ENCODE peak calls at places on chromosome 1, in eight cellular contexts. D, C, B, G, Y, H, I and O are unnamed samples.

GRCh38 chr1:93735722-93736121 is 54.1 kb upstream of the BCAR3 start:
- DNase-seq in D (peak), C (peak), B (peak), G (no peak), Y (no peak), H (no peak), I (peak), O (peak)

GRCh38 chr1:162404550-162405160 is 7.3 kb downstream of the SH2D1B start:
- DNase-seq in D (peak), C (peak), B (peak), G (no peak), Y (no peak), H (no peak), I (peak), O (peak)

GRCh38 chr1:214429951-214430742 is 121.3 kb downstream of the PTPN14 start:
- DNase-seq in D (no peak), C (no peak), B (peak), G (no peak), Y (no peak), H (no peak), I (peak), O (no peak)

GRCh38 chr1:116352349-116352813 is 20.7 kb upstream of the ATP1A1 start:
- DNase-seq in D (no peak), C (peak), B (no peak), G (no peak), Y (no peak), H (no peak), I (peak), O (no peak)

GRCh38 chr1:205645494-205645893 is 13.7 kb upstream of the ELK4 start:
- DNase-seq in D (no peak), C (no peak), B (no peak), G (no peak), Y (no peak), H (no peak), I (no peak), O (no peak)

GRCh38 chr1:19384113-19384512 is 72.0 kb downstream of the SLC66A1 start:
- DNase-seq in D (no peak), C (peak), B (no peak), G (no peak), Y (peak), H (peak), I (peak), O (peak)

GRCh38 chr1:19439464-19440171 is 45.7 kb downstream of the CAPZB start:
- DNase-seq in D (no peak), C (peak), B (no peak), G (no peak), Y (no peak), H (peak), I (peak), O (peak)

GRCh38 chr1:228212966-228213844 is 5.4 kb downstream of the OBSCN start:
- DNase-seq in D (peak), C (peak), B (peak), G (peak), Y (peak), H (peak), I (peak), O (peak)

GRCh38 chr1:7785108-7785507 is 1.0 kb downstream of the PER3 start:
- DNase-seq in D (no peak), C (no peak), B (no peak), G (no peak), Y (no peak), H (no peak), I (no peak), O (no peak)

GRCh38 chr1:22576617-22577016 is 13.3 kb downstream of the EPHA8 start:
- DNase-seq in D (no peak), C (no peak), B (no peak), G (no peak), Y (no peak), H (no peak), I (no peak), O (no peak)

GRCh38 chr1:52723260-52723659 is 3.0 kb upstream of the ZYG11B start:
- DNase-seq in D (no peak), C (no peak), B (no peak), G (no peak), Y (no peak), H (no peak), I (no peak), O (no peak)

GRCh38 chr1:21652101-21652936 is 16.8 kb downstream of the RAP1GAP start:
- DNase-seq in D (no peak), C (no peak), B (no peak), G (no peak), Y (no peak), H (no peak), I (no peak), O (no peak)

GRCh38 chr1:51627672-51628071 is 10.8 kb downstream of the OSBPL9 start:
- DNase-seq in D (no peak), C (peak), B (peak), G (no peak), Y (no peak), H (no peak), I (peak), O (peak)

GRCh38 chr1:226104671-226105121 is 42.2 kb downstream of the H3-3A start:
- DNase-seq in D (no peak), C (peak), B (no peak), G (no peak), Y (no peak), H (no peak), I (no peak), O (peak)

GRCh38 chr1:165369255-165369848 is 12.8 kb upstream of the LMX1A start:
- DNase-seq in D (no peak), C (peak), B (peak), G (peak), Y (no peak), H (no peak), I (peak), O (no peak)

GRCh38 chr1:203309115-203309429 is 3.8 kb downstream of the BTG2 start:
- DNase-seq in D (no peak), C (no peak), B (no peak), G (no peak), Y (no peak), H (no peak), I (no peak), O (no peak)

GRCh38 chr1:242239394-242239793 is 240.5 kb upstream of the MAP1LC3C start:
- DNase-seq in D (no peak), C (no peak), B (no peak), G (peak), Y (no peak), H (no peak), I (no peak), O (no peak)

GRCh38 chr1:151611288-151611790 is 511 bp upstream of the SNX27 start:
- DNase-seq in D (no peak), C (peak), B (peak), G (no peak), Y (no peak), H (peak), I (peak), O (peak)
- H3K4me3 ChIP-seq in D (no peak), C (no peak), B (no peak), G (peak), Y (peak), H (no peak), I (peak), O (peak)

GRCh38 chr1:96525657-96526613 is 195.6 kb upstream of the PTBP2 start:
- DNase-seq in D (no peak), C (no peak), B (peak), G (no peak), Y (no peak), H (no peak), I (no peak), O (no peak)

GRCh38 chr1:96521994-96522760 is 199.4 kb upstream of the PTBP2 start:
- DNase-seq in D (no peak), C (peak), B (no peak), G (peak), Y (no peak), H (no peak), I (peak), O (peak)

GRCh38 chr1:96522927-96523326 is 198.7 kb upstream of the PTBP2 start:
- DNase-seq in D (no peak), C (no peak), B (no peak), G (no peak), Y (no peak), H (no peak), I (no peak), O (no peak)

GRCh38 chr1:96520542-96520941 is 201.0 kb upstream of the PTBP2 start:
- DNase-seq in D (no peak), C (peak), B (peak), G (no peak), Y (no peak), H (peak), I (peak), O (peak)

DNA sequence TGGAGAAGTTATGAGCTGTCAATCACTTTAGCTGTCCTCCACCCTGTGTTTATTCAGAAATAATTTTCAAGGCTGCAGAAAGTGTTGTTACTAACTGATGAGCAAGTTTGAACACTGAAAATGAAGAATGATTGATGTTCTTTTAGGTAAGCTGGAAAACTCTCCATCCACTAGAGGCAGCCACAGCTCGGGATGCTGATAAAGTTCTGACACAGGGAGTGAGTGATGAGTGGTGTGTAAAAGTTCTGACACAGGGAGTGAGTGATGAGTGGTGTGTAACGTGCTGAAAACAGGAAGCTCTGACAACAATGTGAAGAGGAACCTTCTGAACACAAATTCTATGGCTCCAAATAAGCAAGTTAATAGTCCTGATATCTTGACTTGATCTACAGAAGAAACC is 197.5 kb upstream of the PTBP2 start:
- DNase-seq in D (no peak), C (peak), B (no peak), G (no peak), Y (no peak), H (no peak), I (peak), O (no peak)
- TF ChIP-seq CTCF in D (peak), C (no peak), B (no peak), G (no peak), Y (no peak), H (no peak), I (peak), O (no peak)

GRCh38 chr1:65022264-65022663 is 55.9 kb upstream of the JAK1 start:
- DNase-seq in D (no peak), C (no peak), B (no peak), G (no peak), Y (no peak), H (no peak), I (no peak), O (no peak)
- H3K4me3 ChIP-seq in D (no peak), C (no peak), B (no peak), G (no peak), Y (no peak), H (no peak), I (no peak), O (no peak)

GRCh38 chr1:181630838-181631237 is 147.5 kb downstream of the CACNA1E start:
- DNase-seq in D (no peak), C (no peak), B (no peak), G (no peak), Y (no peak), H (no peak), I (no peak), O (no peak)

GRCh38 chr1:181635108-181635507 is 151.8 kb downstream of the CACNA1E start:
- DNase-seq in D (no peak), C (no peak), B (no peak), G (no peak), Y (no peak), H (no peak), I (no peak), O (no peak)

GRCh38 chr1:181630398-181630797 is 147.1 kb downstream of the CACNA1E start:
- DNase-seq in D (no peak), C (no peak), B (no peak), G (no peak), Y (no peak), H (no peak), I (no peak), O (no peak)

GRCh38 chr1:181632960-181633359 is 149.6 kb downstream of the CACNA1E start:
- DNase-seq in D (no peak), C (no peak), B (no peak), G (no peak), Y (no peak), H (no peak), I (no peak), O (no peak)

DNA sequence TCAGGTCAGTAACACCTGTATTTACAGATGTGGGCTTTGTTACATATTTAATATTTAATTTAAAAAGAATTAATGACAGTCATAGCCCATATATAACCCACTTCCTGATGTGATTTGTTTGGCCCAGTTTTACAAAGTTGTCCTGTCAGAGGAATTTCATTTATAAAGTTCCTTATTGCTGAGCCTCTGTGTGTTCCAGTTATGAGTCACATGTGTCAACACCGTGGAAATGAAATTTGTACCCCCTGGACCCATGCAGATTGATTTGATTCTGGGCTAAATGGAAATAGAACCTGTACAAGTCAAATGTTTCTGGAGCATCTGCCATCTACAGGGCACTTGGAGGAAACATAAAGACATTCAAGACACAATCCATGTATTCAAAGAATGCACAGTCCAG is 149.2 kb downstream of the CACNA1E start:
- DNase-seq in D (no peak), C (no peak), B (no peak), G (no peak), Y (no peak), H (no peak), I (no peak), O (no peak)
- TF ChIP-seq CTCF in D (no peak), C (no peak), B (no peak), G (no peak), Y (no peak), H (no peak), I (no peak), O (no peak)

GRCh38 chr1:58785424-58786058 is 1.7 kb upstream of the JUN start:
- DNase-seq in D (no peak), C (peak), B (peak), G (peak), Y (peak), H (peak), I (peak), O (no peak)

GRCh38 chr1:58783090-58783992 is 506 bp downstream of the JUN start:
- DNase-seq in D (no peak), C (peak), B (peak), G (no peak), Y (peak), H (peak), I (peak), O (no peak)

GRCh38 chr1:58786184-58786926 is 2.5 kb upstream of the JUN start:
- DNase-seq in D (no peak), C (peak), B (peak), G (no peak), Y (no peak), H (no peak), I (peak), O (peak)

GRCh38 chr1:58783993-58784757 is at the start of gene JUN:
- DNase-seq in D (peak), C (peak), B (peak), G (peak), Y (peak), H (peak), I (peak), O (peak)

DNA sequence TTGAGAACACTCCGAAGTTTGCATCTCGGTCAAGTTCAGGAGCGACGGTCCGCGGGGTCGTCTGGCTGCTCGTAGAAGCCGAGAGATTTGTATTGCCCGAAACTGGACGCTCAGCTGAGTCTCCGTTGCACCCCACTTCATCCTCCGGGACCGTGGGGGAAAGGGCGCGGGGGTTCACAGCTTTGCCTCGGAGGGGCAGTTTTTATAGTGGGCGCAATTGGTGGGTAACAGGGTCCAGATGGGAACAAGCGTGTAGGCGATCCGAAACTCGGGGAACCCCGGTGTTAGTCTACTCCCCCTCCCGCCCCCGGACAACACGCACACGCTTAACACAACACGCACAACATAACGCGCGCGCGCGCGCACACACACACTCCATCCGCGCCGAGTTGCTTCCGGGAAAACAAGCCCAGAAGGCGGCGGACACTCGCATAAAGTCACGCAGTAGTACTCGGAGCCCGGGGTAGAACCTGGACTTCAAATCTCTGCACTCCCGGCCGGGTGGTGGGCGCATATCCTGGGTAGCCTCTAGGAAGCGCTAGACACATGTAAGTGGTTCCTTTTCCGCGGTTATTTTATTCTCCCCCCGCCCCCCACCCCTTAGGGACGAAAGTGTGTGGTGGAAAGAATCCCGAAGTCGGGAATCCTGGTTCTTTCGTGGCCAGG is 1.0 kb upstream of the JUN start:
- DNase-seq in D (peak), C (peak), B (peak), G (peak), Y (peak), H (peak), I (peak), O (peak)
- H3K4me3 ChIP-seq in D (peak), C (peak), B (peak), G (peak), Y (peak), H (peak), I (peak), O (peak)

DNA sequence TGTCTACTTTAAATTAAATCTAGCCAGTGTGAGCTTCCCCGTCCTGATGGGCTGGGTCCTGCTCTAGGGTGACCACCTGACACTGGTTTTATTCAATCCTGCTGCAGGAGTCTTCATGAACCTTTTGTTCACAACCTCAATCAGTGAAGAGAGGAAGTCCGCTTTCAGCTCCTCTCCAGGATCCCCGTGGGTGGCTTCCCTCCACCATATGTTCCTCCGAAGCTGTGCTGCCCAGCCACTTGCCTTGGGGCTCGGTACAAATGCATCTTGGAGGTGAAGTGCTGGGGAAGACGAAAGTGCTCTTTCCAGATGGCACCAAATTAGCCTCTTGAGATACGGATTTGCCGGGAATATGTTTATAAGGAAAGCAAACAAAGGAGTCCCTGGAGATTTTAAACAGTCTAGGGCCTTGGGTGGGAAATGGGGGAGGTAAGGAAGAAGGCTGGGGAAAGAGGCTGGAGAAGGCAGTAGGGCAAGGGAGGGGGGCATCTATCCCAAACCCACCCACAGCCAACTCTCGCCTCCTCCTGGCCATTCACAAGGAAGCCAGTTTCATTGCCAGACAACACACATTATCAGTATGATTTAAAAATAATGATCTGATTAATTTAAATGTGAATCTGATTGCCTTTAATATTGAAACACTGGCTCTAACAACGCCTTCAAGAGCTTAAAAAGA is 430.8 kb downstream of the DISC1 start:
- DNase-seq in D (no peak), C (no peak), B (no peak), G (no peak), Y (no peak), H (no peak), I (no peak), O (no peak)
- TF ChIP-seq CTCF in D (no peak), C (no peak), B (no peak), G (no peak), Y (no peak), H (no peak), I (no peak), O (no peak)

DNA sequence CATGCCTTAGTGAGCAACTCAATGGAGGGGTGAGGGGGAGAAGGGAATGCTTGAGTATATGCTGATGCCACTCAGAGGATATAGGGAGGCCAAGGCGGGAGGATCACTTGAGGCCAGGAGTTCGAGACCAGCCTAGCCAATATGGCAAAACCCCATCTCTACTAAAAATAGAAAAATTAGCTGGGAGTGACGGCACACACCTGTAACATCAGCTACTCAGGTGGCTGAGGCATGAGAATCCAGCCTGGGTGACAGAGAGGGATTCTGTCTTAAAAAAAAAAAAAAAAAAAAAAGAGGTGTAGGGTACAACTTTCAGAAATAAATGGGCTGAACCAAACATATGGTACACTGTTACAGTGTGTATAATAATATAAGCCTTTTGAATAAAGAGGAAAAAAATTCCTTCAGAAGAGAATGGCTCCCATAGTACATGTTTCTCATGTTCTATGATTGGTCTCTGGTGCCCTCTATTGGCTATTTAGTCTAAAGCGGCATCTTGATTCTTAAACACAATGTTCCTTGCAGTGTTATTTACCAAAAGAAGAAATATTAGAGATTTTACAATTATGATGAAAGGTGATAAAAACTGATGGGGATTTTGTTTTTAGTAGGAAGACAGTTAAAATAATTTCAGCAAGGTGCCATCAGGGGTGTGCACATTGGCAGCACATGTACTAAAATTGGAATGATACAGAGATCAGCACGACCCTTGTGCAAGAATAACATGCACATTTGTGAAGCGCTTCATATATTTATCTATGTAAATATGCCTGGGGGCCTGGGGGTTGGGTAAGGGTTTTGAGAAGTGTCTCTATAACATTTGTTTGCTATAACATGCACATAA is 109.8 kb downstream of the PATJ start:
- DNase-seq in D (peak), C (peak), B (peak), G (peak), Y (no peak), H (no peak), I (peak), O (peak)
- H3K4me3 ChIP-seq in D (no peak), C (no peak), B (no peak), G (no peak), Y (no peak), H (no peak), I (no peak), O (no peak)

DNA sequence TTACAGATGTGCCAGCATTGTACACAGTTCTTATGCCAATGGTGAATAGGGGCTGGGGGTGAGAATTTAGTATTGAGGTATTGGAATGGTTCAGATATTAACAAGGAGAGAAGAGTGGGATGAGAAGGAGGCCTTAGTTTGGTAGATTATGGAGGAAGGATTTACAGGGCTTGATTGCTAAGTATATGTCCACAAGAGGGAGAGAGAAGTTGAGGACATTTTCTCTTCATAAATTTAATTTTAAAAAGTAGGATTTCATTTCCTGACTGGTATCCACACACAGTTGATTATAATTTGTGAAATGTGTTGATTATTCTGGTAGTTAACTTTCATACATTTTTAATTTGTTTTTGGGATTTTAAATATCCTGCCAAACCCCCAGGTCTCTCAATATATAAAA is 213.0 kb downstream of the ADGRL2 start:
- DNase-seq in D (no peak), C (no peak), B (no peak), G (no peak), Y (no peak), H (no peak), I (peak), O (no peak)
- TF ChIP-seq CTCF in D (no peak), C (peak), B (no peak), G (no peak), Y (peak), H (no peak), I (peak), O (no peak)

GRCh38 chr1:32759997-32760623 is 57.0 kb downstream of the YARS1 start:
- DNase-seq in D (no peak), C (peak), B (peak), G (peak), Y (no peak), H (no peak), I (peak), O (no peak)
- H3K4me3 ChIP-seq in D (no peak), C (no peak), B (no peak), G (peak), Y (no peak), H (no peak), I (no peak), O (no peak)